ENCODE peak calls at places on chromosome 3, in nine cellular contexts. One of them, this sample, is unnamed.

GRCh38 chr3:125014570-125015179 is 41.1 kb downstream of the HEG1 start:
- DNase-seq in cardiac muscle cell: no peak
- DNase-seq in stimulated activated CD8-positive, alpha-beta memory T cell treated with anti-CD3 and anti-CD28 coated beads, Interleukin-15, amount 100 ng/mL, for 24 hours: no peak
- DNase-seq in EL: no peak
- DNase-seq in PC-3: no peak
- DNase-seq in ACHN: no peak
- DNase-seq in pons: no peak
- DNase-seq in activated CD4-positive, alpha-beta T cell treated with anti-CD3 and anti-CD28 coated beads, Interleukin-2, amount 50 U/mL, for 48 hours: no peak
- DNase-seq in AG08396: no peak
- DNase-seq in this sample: no peak

GRCh38 chr3:196108075-196108743 is 26.3 kb upstream of the TFRC start:
- DNase-seq in PC-3: peak
- DNase-seq in cardiac muscle cell: no peak
- DNase-seq in AG08396: no peak
- DNase-seq in ACHN: no peak
- DNase-seq in stimulated activated CD8-positive, alpha-beta memory T cell treated with anti-CD3 and anti-CD28 coated beads, Interleukin-15, amount 100 ng/mL, for 24 hours: no peak
- DNase-seq in activated CD4-positive, alpha-beta T cell treated with anti-CD3 and anti-CD28 coated beads, Interleukin-2, amount 50 U/mL, for 48 hours: no peak
- DNase-seq in pons: no peak
- DNase-seq in EL: no peak
- DNase-seq in this sample: no peak

GRCh38 chr3:9870978-9871377 is 9.1 kb downstream of the CIDEC start:
- DNase-seq in AG08396: no peak
- DNase-seq in ACHN: peak
- DNase-seq in PC-3: peak
- DNase-seq in cardiac muscle cell: peak
- DNase-seq in stimulated activated CD8-positive, alpha-beta memory T cell treated with anti-CD3 and anti-CD28 coated beads, Interleukin-15, amount 100 ng/mL, for 24 hours: no peak
- DNase-seq in EL: peak
- DNase-seq in pons: no peak
- DNase-seq in activated CD4-positive, alpha-beta T cell treated with anti-CD3 and anti-CD28 coated beads, Interleukin-2, amount 50 U/mL, for 48 hours: no peak
- DNase-seq in this sample: no peak

GRCh38 chr3:168455814-168456213 is 360.1 kb upstream of the GOLIM4 start:
- DNase-seq in AG08396: no peak
- DNase-seq in cardiac muscle cell: no peak
- DNase-seq in EL: no peak
- DNase-seq in activated CD4-positive, alpha-beta T cell treated with anti-CD3 and anti-CD28 coated beads, Interleukin-2, amount 50 U/mL, for 48 hours: no peak
- DNase-seq in stimulated activated CD8-positive, alpha-beta memory T cell treated with anti-CD3 and anti-CD28 coated beads, Interleukin-15, amount 100 ng/mL, for 24 hours: no peak
- DNase-seq in pons: no peak
- DNase-seq in ACHN: no peak
- DNase-seq in PC-3: no peak
- DNase-seq in this sample: peak

GRCh38 chr3:150035910-150036661 is 65.4 kb upstream of the PFN2 start:
- DNase-seq in AG08396: no peak
- DNase-seq in EL: no peak
- DNase-seq in PC-3: no peak
- DNase-seq in stimulated activated CD8-positive, alpha-beta memory T cell treated with anti-CD3 and anti-CD28 coated beads, Interleukin-15, amount 100 ng/mL, for 24 hours: no peak
- DNase-seq in pons: no peak
- DNase-seq in cardiac muscle cell: no peak
- DNase-seq in ACHN: no peak
- DNase-seq in activated CD4-positive, alpha-beta T cell treated with anti-CD3 and anti-CD28 coated beads, Interleukin-2, amount 50 U/mL, for 48 hours: no peak
- DNase-seq in this sample: no peak

GRCh38 chr3:143644370-143645089 is 203.7 kb downstream of the SLC9A9 start:
- DNase-seq in ACHN: peak
- DNase-seq in stimulated activated CD8-positive, alpha-beta memory T cell treated with anti-CD3 and anti-CD28 coated beads, Interleukin-15, amount 100 ng/mL, for 24 hours: no peak
- DNase-seq in pons: peak
- DNase-seq in EL: peak
- DNase-seq in AG08396: peak
- DNase-seq in activated CD4-positive, alpha-beta T cell treated with anti-CD3 and anti-CD28 coated beads, Interleukin-2, amount 50 U/mL, for 48 hours: peak
- DNase-seq in PC-3: peak
- DNase-seq in cardiac muscle cell: peak
- DNase-seq in this sample: peak

GRCh38 chr3:13414040-13414729 is 5.9 kb downstream of the NUP210 start:
- DNase-seq in ACHN: no peak
- DNase-seq in cardiac muscle cell: no peak
- DNase-seq in activated CD4-positive, alpha-beta T cell treated with anti-CD3 and anti-CD28 coated beads, Interleukin-2, amount 50 U/mL, for 48 hours: peak
- DNase-seq in AG08396: no peak
- DNase-seq in pons: peak
- DNase-seq in PC-3: peak
- DNase-seq in EL: no peak
- DNase-seq in stimulated activated CD8-positive, alpha-beta memory T cell treated with anti-CD3 and anti-CD28 coated beads, Interleukin-15, amount 100 ng/mL, for 24 hours: peak
- DNase-seq in this sample: peak

GRCh38 chr3:45690331-45691035 is 1.3 kb downstream of the SACM1L start:
- DNase-seq in stimulated activated CD8-positive, alpha-beta memory T cell treated with anti-CD3 and anti-CD28 coated beads, Interleukin-15, amount 100 ng/mL, for 24 hours: no peak
- DNase-seq in AG08396: no peak
- DNase-seq in PC-3: no peak
- DNase-seq in pons: peak
- DNase-seq in EL: no peak
- DNase-seq in ACHN: no peak
- DNase-seq in cardiac muscle cell: no peak
- DNase-seq in activated CD4-positive, alpha-beta T cell treated with anti-CD3 and anti-CD28 coated beads, Interleukin-2, amount 50 U/mL, for 48 hours: no peak
- DNase-seq in this sample: peak

GRCh38 chr3:124826703-124827102 is 60.5 kb downstream of the ITGB5 start:
- DNase-seq in AG08396: peak
- DNase-seq in PC-3: peak
- DNase-seq in pons: peak
- DNase-seq in EL: peak
- DNase-seq in cardiac muscle cell: peak
- DNase-seq in activated CD4-positive, alpha-beta T cell treated with anti-CD3 and anti-CD28 coated beads, Interleukin-2, amount 50 U/mL, for 48 hours: no peak
- DNase-seq in stimulated activated CD8-positive, alpha-beta memory T cell treated with anti-CD3 and anti-CD28 coated beads, Interleukin-15, amount 100 ng/mL, for 24 hours: no peak
- DNase-seq in ACHN: no peak
- DNase-seq in this sample: no peak

GRCh38 chr3:171614318-171614967 is 154.2 kb upstream of the TNIK start:
- DNase-seq in cardiac muscle cell: peak
- DNase-seq in stimulated activated CD8-positive, alpha-beta memory T cell treated with anti-CD3 and anti-CD28 coated beads, Interleukin-15, amount 100 ng/mL, for 24 hours: no peak
- DNase-seq in EL: peak
- DNase-seq in activated CD4-positive, alpha-beta T cell treated with anti-CD3 and anti-CD28 coated beads, Interleukin-2, amount 50 U/mL, for 48 hours: no peak
- DNase-seq in AG08396: peak
- DNase-seq in PC-3: no peak
- DNase-seq in ACHN: peak
- DNase-seq in pons: peak
- DNase-seq in this sample: peak

GRCh38 chr3:16398542-16399126 is 114.9 kb downstream of the RFTN1 start:
- DNase-seq in EL: no peak
- DNase-seq in AG08396: no peak
- DNase-seq in ACHN: no peak
- DNase-seq in cardiac muscle cell: no peak
- DNase-seq in pons: peak
- DNase-seq in PC-3: no peak
- DNase-seq in stimulated activated CD8-positive, alpha-beta memory T cell treated with anti-CD3 and anti-CD28 coated beads, Interleukin-15, amount 100 ng/mL, for 24 hours: no peak
- DNase-seq in activated CD4-positive, alpha-beta T cell treated with anti-CD3 and anti-CD28 coated beads, Interleukin-2, amount 50 U/mL, for 48 hours: no peak
- DNase-seq in this sample: no peak

GRCh38 chr3:105915524-105915923 is 46.7 kb upstream of the CBLB start:
- DNase-seq in activated CD4-positive, alpha-beta T cell treated with anti-CD3 and anti-CD28 coated beads, Interleukin-2, amount 50 U/mL, for 48 hours: no peak
- DNase-seq in pons: no peak
- DNase-seq in ACHN: no peak
- DNase-seq in stimulated activated CD8-positive, alpha-beta memory T cell treated with anti-CD3 and anti-CD28 coated beads, Interleukin-15, amount 100 ng/mL, for 24 hours: no peak
- DNase-seq in PC-3: peak
- DNase-seq in AG08396: no peak
- DNase-seq in EL: peak
- DNase-seq in cardiac muscle cell: no peak
- DNase-seq in this sample: no peak

GRCh38 chr3:194472290-194472920 is 14.4 kb downstream of the ATP13A3 start:
- DNase-seq in AG08396: peak
- DNase-seq in cardiac muscle cell: peak
- DNase-seq in pons: peak
- DNase-seq in EL: peak
- DNase-seq in stimulated activated CD8-positive, alpha-beta memory T cell treated with anti-CD3 and anti-CD28 coated beads, Interleukin-15, amount 100 ng/mL, for 24 hours: no peak
- DNase-seq in ACHN: peak
- DNase-seq in PC-3: peak
- DNase-seq in activated CD4-positive, alpha-beta T cell treated with anti-CD3 and anti-CD28 coated beads, Interleukin-2, amount 50 U/mL, for 48 hours: no peak
- DNase-seq in this sample: peak

GRCh38 chr3:170171563-170171962 is 10.0 kb downstream of the PHC3 start:
- DNase-seq in EL: no peak
- DNase-seq in AG08396: no peak
- DNase-seq in stimulated activated CD8-positive, alpha-beta memory T cell treated with anti-CD3 and anti-CD28 coated beads, Interleukin-15, amount 100 ng/mL, for 24 hours: no peak
- DNase-seq in ACHN: no peak
- DNase-seq in activated CD4-positive, alpha-beta T cell treated with anti-CD3 and anti-CD28 coated beads, Interleukin-2, amount 50 U/mL, for 48 hours: no peak
- DNase-seq in pons: no peak
- DNase-seq in PC-3: no peak
- DNase-seq in cardiac muscle cell: no peak
- DNase-seq in this sample: no peak

GRCh38 chr3:41267975-41268640 is 68.8 kb downstream of the CTNNB1 start:
- DNase-seq in pons: no peak
- DNase-seq in PC-3: peak
- DNase-seq in EL: peak
- DNase-seq in stimulated activated CD8-positive, alpha-beta memory T cell treated with anti-CD3 and anti-CD28 coated beads, Interleukin-15, amount 100 ng/mL, for 24 hours: no peak
- DNase-seq in cardiac muscle cell: peak
- DNase-seq in ACHN: peak
- DNase-seq in activated CD4-positive, alpha-beta T cell treated with anti-CD3 and anti-CD28 coated beads, Interleukin-2, amount 50 U/mL, for 48 hours: no peak
- DNase-seq in AG08396: peak
- DNase-seq in this sample: peak

GRCh38 chr3:1533763-1534162 is 440.9 kb downstream of the CNTN6 start:
- DNase-seq in ACHN: no peak
- DNase-seq in AG08396: no peak
- DNase-seq in pons: no peak
- DNase-seq in PC-3: no peak
- DNase-seq in stimulated activated CD8-positive, alpha-beta memory T cell treated with anti-CD3 and anti-CD28 coated beads, Interleukin-15, amount 100 ng/mL, for 24 hours: no peak
- DNase-seq in activated CD4-positive, alpha-beta T cell treated with anti-CD3 and anti-CD28 coated beads, Interleukin-2, amount 50 U/mL, for 48 hours: no peak
- DNase-seq in cardiac muscle cell: no peak
- DNase-seq in EL: no peak
- DNase-seq in this sample: no peak

GRCh38 chr3:16665282-16665741 is 60.1 kb upstream of the DAZL start:
- DNase-seq in ACHN: no peak
- DNase-seq in pons: no peak
- DNase-seq in stimulated activated CD8-positive, alpha-beta memory T cell treated with anti-CD3 and anti-CD28 coated beads, Interleukin-15, amount 100 ng/mL, for 24 hours: no peak
- DNase-seq in AG08396: no peak
- DNase-seq in activated CD4-positive, alpha-beta T cell treated with anti-CD3 and anti-CD28 coated beads, Interleukin-2, amount 50 U/mL, for 48 hours: no peak
- DNase-seq in PC-3: peak
- DNase-seq in cardiac muscle cell: peak
- DNase-seq in EL: peak
- DNase-seq in this sample: peak

GRCh38 chr3:32733631-32734229 is 48.7 kb downstream of the CNOT10 start:
- DNase-seq in ACHN: peak
- DNase-seq in pons: peak
- DNase-seq in AG08396: peak
- DNase-seq in cardiac muscle cell: peak
- DNase-seq in stimulated activated CD8-positive, alpha-beta memory T cell treated with anti-CD3 and anti-CD28 coated beads, Interleukin-15, amount 100 ng/mL, for 24 hours: no peak
- DNase-seq in EL: peak
- DNase-seq in activated CD4-positive, alpha-beta T cell treated with anti-CD3 and anti-CD28 coated beads, Interleukin-2, amount 50 U/mL, for 48 hours: no peak
- DNase-seq in PC-3: peak
- DNase-seq in this sample: peak

GRCh38 chr3:166785851-166786250 is 594.2 kb downstream of the ZBBX start:
- DNase-seq in cardiac muscle cell: no peak
- DNase-seq in pons: no peak
- DNase-seq in stimulated activated CD8-positive, alpha-beta memory T cell treated with anti-CD3 and anti-CD28 coated beads, Interleukin-15, amount 100 ng/mL, for 24 hours: no peak
- DNase-seq in EL: no peak
- DNase-seq in ACHN: no peak
- DNase-seq in AG08396: no peak
- DNase-seq in activated CD4-positive, alpha-beta T cell treated with anti-CD3 and anti-CD28 coated beads, Interleukin-2, amount 50 U/mL, for 48 hours: no peak
- DNase-seq in PC-3: peak
- DNase-seq in this sample: no peak

GRCh38 chr3:12288466-12289129 is at the start of gene PPARG:
- DNase-seq in stimulated activated CD8-positive, alpha-beta memory T cell treated with anti-CD3 and anti-CD28 coated beads, Interleukin-15, amount 100 ng/mL, for 24 hours: no peak
- DNase-seq in AG08396: peak
- DNase-seq in pons: no peak
- DNase-seq in PC-3: peak
- DNase-seq in cardiac muscle cell: peak
- DNase-seq in activated CD4-positive, alpha-beta T cell treated with anti-CD3 and anti-CD28 coated beads, Interleukin-2, amount 50 U/mL, for 48 hours: no peak
- DNase-seq in ACHN: peak
- DNase-seq in EL: peak
- DNase-seq in this sample: peak

GRCh38 chr3:143124683-143125520 is 5.3 kb downstream of the CHST2 start:
- DNase-seq in pons: peak
- DNase-seq in PC-3: peak
- DNase-seq in AG08396: no peak
- DNase-seq in EL: no peak
- DNase-seq in cardiac muscle cell: peak
- DNase-seq in activated CD4-positive, alpha-beta T cell treated with anti-CD3 and anti-CD28 coated beads, Interleukin-2, amount 50 U/mL, for 48 hours: no peak
- DNase-seq in stimulated activated CD8-positive, alpha-beta memory T cell treated with anti-CD3 and anti-CD28 coated beads, Interleukin-15, amount 100 ng/mL, for 24 hours: no peak
- DNase-seq in ACHN: no peak
- DNase-seq in this sample: no peak

GRCh38 chr3:133941390-133941789 is 45.7 kb upstream of the RAB6B start:
- DNase-seq in PC-3: no peak
- DNase-seq in cardiac muscle cell: peak
- DNase-seq in AG08396: peak
- DNase-seq in activated CD4-positive, alpha-beta T cell treated with anti-CD3 and anti-CD28 coated beads, Interleukin-2, amount 50 U/mL, for 48 hours: no peak
- DNase-seq in EL: no peak
- DNase-seq in ACHN: no peak
- DNase-seq in stimulated activated CD8-positive, alpha-beta memory T cell treated with anti-CD3 and anti-CD28 coated beads, Interleukin-15, amount 100 ng/mL, for 24 hours: no peak
- DNase-seq in pons: no peak
- DNase-seq in this sample: no peak

GRCh38 chr3:65490132-65490531 is 548.6 kb downstream of the MAGI1 start:
- DNase-seq in ACHN: no peak
- DNase-seq in cardiac muscle cell: no peak
- DNase-seq in EL: no peak
- DNase-seq in activated CD4-positive, alpha-beta T cell treated with anti-CD3 and anti-CD28 coated beads, Interleukin-2, amount 50 U/mL, for 48 hours: no peak
- DNase-seq in PC-3: no peak
- DNase-seq in AG08396: no peak
- DNase-seq in pons: no peak
- DNase-seq in stimulated activated CD8-positive, alpha-beta memory T cell treated with anti-CD3 and anti-CD28 coated beads, Interleukin-15, amount 100 ng/mL, for 24 hours: no peak
- DNase-seq in this sample: no peak

GRCh38 chr3:138491971-138492370 is 57.6 kb downstream of the ESYT3 start:
- DNase-seq in EL: no peak
- DNase-seq in cardiac muscle cell: no peak
- DNase-seq in activated CD4-positive, alpha-beta T cell treated with anti-CD3 and anti-CD28 coated beads, Interleukin-2, amount 50 U/mL, for 48 hours: no peak
- DNase-seq in ACHN: no peak
- DNase-seq in AG08396: no peak
- DNase-seq in PC-3: no peak
- DNase-seq in stimulated activated CD8-positive, alpha-beta memory T cell treated with anti-CD3 and anti-CD28 coated beads, Interleukin-15, amount 100 ng/mL, for 24 hours: no peak
- DNase-seq in pons: no peak
- DNase-seq in this sample: no peak

GRCh38 chr3:40336511-40337135 is 27.1 kb downstream of the EIF1B start:
- DNase-seq in cardiac muscle cell: no peak
- DNase-seq in pons: no peak
- DNase-seq in activated CD4-positive, alpha-beta T cell treated with anti-CD3 and anti-CD28 coated beads, Interleukin-2, amount 50 U/mL, for 48 hours: no peak
- DNase-seq in EL: no peak
- DNase-seq in ACHN: no peak
- DNase-seq in stimulated activated CD8-positive, alpha-beta memory T cell treated with anti-CD3 and anti-CD28 coated beads, Interleukin-15, amount 100 ng/mL, for 24 hours: no peak
- DNase-seq in AG08396: no peak
- DNase-seq in PC-3: no peak
- DNase-seq in this sample: no peak

GRCh38 chr3:147397155-147397888 is 9.0 kb downstream of the ZIC4 start:
- DNase-seq in EL: no peak
- DNase-seq in ACHN: no peak
- DNase-seq in stimulated activated CD8-positive, alpha-beta memory T cell treated with anti-CD3 and anti-CD28 coated beads, Interleukin-15, amount 100 ng/mL, for 24 hours: no peak
- DNase-seq in pons: no peak
- DNase-seq in cardiac muscle cell: no peak
- DNase-seq in activated CD4-positive, alpha-beta T cell treated with anti-CD3 and anti-CD28 coated beads, Interleukin-2, amount 50 U/mL, for 48 hours: no peak
- DNase-seq in AG08396: no peak
- DNase-seq in PC-3: no peak
- DNase-seq in this sample: no peak

GRCh38 chr3:124221286-124221821 is 229.4 kb upstream of the ROPN1 start:
- DNase-seq in activated CD4-positive, alpha-beta T cell treated with anti-CD3 and anti-CD28 coated beads, Interleukin-2, amount 50 U/mL, for 48 hours: no peak
- DNase-seq in AG08396: no peak
- DNase-seq in EL: peak
- DNase-seq in pons: no peak
- DNase-seq in stimulated activated CD8-positive, alpha-beta memory T cell treated with anti-CD3 and anti-CD28 coated beads, Interleukin-15, amount 100 ng/mL, for 24 hours: no peak
- DNase-seq in cardiac muscle cell: no peak
- DNase-seq in ACHN: no peak
- DNase-seq in PC-3: peak
- DNase-seq in this sample: no peak

GRCh38 chr3:119315600-119316312 is 21.6 kb downstream of the ARHGAP31 start:
- DNase-seq in EL: no peak
- DNase-seq in AG08396: no peak
- DNase-seq in ACHN: no peak
- DNase-seq in activated CD4-positive, alpha-beta T cell treated with anti-CD3 and anti-CD28 coated beads, Interleukin-2, amount 50 U/mL, for 48 hours: no peak
- DNase-seq in stimulated activated CD8-positive, alpha-beta memory T cell treated with anti-CD3 and anti-CD28 coated beads, Interleukin-15, amount 100 ng/mL, for 24 hours: no peak
- DNase-seq in pons: no peak
- DNase-seq in PC-3: no peak
- DNase-seq in cardiac muscle cell: peak
- DNase-seq in this sample: no peak

GRCh38 chr3:114223146-114223545 is 14.2 kb downstream of the ZNF80 start:
- DNase-seq in stimulated activated CD8-positive, alpha-beta memory T cell treated with anti-CD3 and anti-CD28 coated beads, Interleukin-15, amount 100 ng/mL, for 24 hours: no peak
- DNase-seq in activated CD4-positive, alpha-beta T cell treated with anti-CD3 and anti-CD28 coated beads, Interleukin-2, amount 50 U/mL, for 48 hours: no peak
- DNase-seq in AG08396: no peak
- DNase-seq in EL: peak
- DNase-seq in ACHN: no peak
- DNase-seq in PC-3: no peak
- DNase-seq in pons: no peak
- DNase-seq in cardiac muscle cell: peak
- DNase-seq in this sample: no peak

GRCh38 chr3:147730311-147730710 is 321.1 kb downstream of the ZIC1 start:
- DNase-seq in PC-3: no peak
- DNase-seq in cardiac muscle cell: no peak
- DNase-seq in AG08396: no peak
- DNase-seq in ACHN: no peak
- DNase-seq in stimulated activated CD8-positive, alpha-beta memory T cell treated with anti-CD3 and anti-CD28 coated beads, Interleukin-15, amount 100 ng/mL, for 24 hours: no peak
- DNase-seq in EL: no peak
- DNase-seq in activated CD4-positive, alpha-beta T cell treated with anti-CD3 and anti-CD28 coated beads, Interleukin-2, amount 50 U/mL, for 48 hours: no peak
- DNase-seq in pons: no peak
- DNase-seq in this sample: no peak

GRCh38 chr3:126555795-126556636 is 2.7 kb downstream of the C3orf22 start:
- DNase-seq in pons: no peak
- DNase-seq in stimulated activated CD8-positive, alpha-beta memory T cell treated with anti-CD3 and anti-CD28 coated beads, Interleukin-15, amount 100 ng/mL, for 24 hours: no peak
- DNase-seq in EL: no peak
- DNase-seq in cardiac muscle cell: no peak
- DNase-seq in ACHN: no peak
- DNase-seq in AG08396: no peak
- DNase-seq in activated CD4-positive, alpha-beta T cell treated with anti-CD3 and anti-CD28 coated beads, Interleukin-2, amount 50 U/mL, for 48 hours: no peak
- DNase-seq in PC-3: no peak
- DNase-seq in this sample: no peak

This sample was measured in NB4.